ENCODE peak calls at places on chromosomes 13 and 19, in eight cellular contexts. T is mucosa of descending colon, H is retinal pigment epithelial cell, V is heart left ventricle, J is heart right ventricle, C is Peyer's patch, G is brain microvascular endothelial cell, X is GM10248. R is an unnamed sample.

GRCh38 chr13:95437561-95437960 is 115.0 kb upstream of the CLDN10 start:
- DNase-seq in J (no peak), T (no peak), H (peak; percentile 14), C (no peak), G (no peak), V (no peak), X (no peak), R (no peak)

GRCh38 chr19:15300533-15301194 is 31.7 kb downstream of the BRD4 start:
- DNase-seq in V (no peak), X (no peak), J (no peak), T (no peak), H (no peak), C (no peak), G (peak; percentile 65), R (peak; percentile 76)

GRCh38 chr19:46515879-46516350 is 20.2 kb upstream of the PNMA8B start:
- DNase-seq in G (peak; percentile 26), V (no peak), C (no peak), T (no peak), J (no peak), H (no peak), X (peak; percentile 61), R (peak; percentile 27)

GRCh38 chr13:21022694-21023325 is 38.6 kb downstream of the LATS2 start:
- DNase-seq in H (no peak), C (no peak), J (no peak), X (no peak), G (no peak), T (no peak), V (no peak), R (no peak)

GRCh38 chr13:86174632-86175031 is 375.4 kb upstream of the SLITRK6 start:
- DNase-seq in V (no peak), J (no peak), G (no peak), C (no peak), T (no peak), X (no peak), H (no peak), R (no peak)

GRCh38 chr13:27794921-27795717 is 2.8 kb downstream of the GSX1 start:
- DNase-seq in J (no peak), G (no peak), C (no peak), H (no peak), V (no peak), X (no peak), T (no peak), R (no peak)

GRCh38 chr13:60396008-60396782 is 825 bp upstream of the TDRD3 start:
- DNase-seq in J (peak; percentile 91), G (peak; percentile 84), T (peak; percentile 95), H (peak; percentile 67), C (peak; percentile 95), V (peak; percentile 94), X (peak; percentile 92), R (peak; percentile 84)

GRCh38 chr13:24894972-24895300 is 131.0 kb downstream of the RNF17 start:
- DNase-seq in X (no peak), V (no peak), T (no peak), C (no peak), H (no peak), G (no peak), J (no peak), R (no peak)

DNA sequence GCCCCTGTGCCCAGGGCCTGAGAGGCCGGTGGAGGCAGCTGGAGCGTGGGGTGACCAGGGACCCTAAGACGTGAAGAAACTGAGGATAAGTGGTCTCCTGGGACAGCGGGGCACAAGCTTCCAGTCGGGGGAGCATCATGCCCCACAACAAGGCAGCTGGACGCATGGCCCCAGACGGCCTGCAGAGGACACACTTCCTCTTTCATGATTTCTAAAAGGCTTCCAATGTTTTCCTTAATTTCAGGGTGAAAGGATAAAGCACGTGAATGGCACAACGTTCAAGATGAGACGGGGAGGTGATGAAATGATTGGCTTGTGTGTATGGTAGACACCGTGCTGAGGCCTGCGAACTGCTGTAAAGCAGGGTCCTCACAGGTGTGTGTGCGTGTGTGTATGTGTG is 20.2 kb upstream of the MYDGF start:
- DNase-seq in V (no peak), H (no peak), G (no peak), X (no peak), J (no peak), C (no peak), T (no peak), R (no peak)
- TF ChIP-seq CTCF in V (no peak), H (no peak), G (peak; percentile 16), X (no peak), J (no peak), C (no peak), T (no peak), R (peak; percentile 25)

GRCh38 chr19:18771328-18772242 is 19.5 kb downstream of the COMP start:
- DNase-seq in H (no peak), X (no peak), J (no peak), G (no peak), V (no peak), C (no peak), T (no peak), R (no peak)
- TF ChIP-seq CTCF in H (peak; percentile 34), X (peak; percentile 25), J (no peak), G (peak; percentile 59), V (no peak), C (no peak), T (no peak), R (peak; percentile 58)

GRCh38 chr13:42478531-42479156 is 95.3 kb upstream of the TNFSF11 start:
- DNase-seq in X (peak; percentile 34), H (no peak), C (no peak), T (no peak), J (no peak), V (no peak), G (peak; percentile 60), R (peak; percentile 28)
- TF ChIP-seq CTCF in X (peak; percentile 33), H (peak; percentile 51), C (peak; percentile 42), T (no peak), J (peak; percentile 16), V (no peak), G (peak; percentile 80), R (peak; percentile 58)

DNA sequence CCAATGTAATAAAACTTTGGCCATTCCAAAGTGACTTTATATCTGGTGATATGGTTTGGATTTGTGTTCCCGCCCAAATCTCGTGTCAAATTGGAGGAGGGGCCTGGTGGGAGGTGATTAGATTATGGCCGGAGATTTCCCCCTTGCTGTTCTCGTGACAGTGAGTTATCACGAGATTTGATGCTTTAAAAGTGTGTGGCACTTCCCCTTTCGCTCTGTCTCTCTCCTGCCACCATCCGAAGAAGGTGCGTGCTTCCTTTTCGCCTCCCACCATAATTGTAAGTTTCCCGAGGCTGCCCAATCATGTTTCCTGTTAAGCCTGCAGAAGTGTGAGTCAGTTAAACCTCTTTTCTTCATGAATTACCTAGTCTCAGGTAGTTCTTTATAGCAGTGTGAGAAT is 9.3 kb upstream of the NALCN start:
- DNase-seq in T (no peak), H (no peak), J (no peak), C (no peak), X (no peak), V (no peak), G (no peak), R (no peak)
- TF ChIP-seq CTCF in T (no peak), H (no peak), J (no peak), C (no peak), X (no peak), V (no peak), G (no peak), R (no peak)

R was measured in HFFc6.